ENCODE peak calls at places on chromosomes 4 and X, in nine cellular contexts. Y, F, Q, Z, V, E, C, T and J are unnamed samples.
A peak's percentile ranks its signal among the peaks of the same experiment; 100 is the strongest.

GRCh38 chr4:139738846-139739613 is 73.4 kb downstream of the MGST2 start:
- DNase-seq in Y (no peak), F (no peak), Q (no peak), Z (no peak), V (no peak), E (peak; percentile 25), C (peak; percentile 19), T (no peak), J (peak; percentile 38)

GRCh38 chr4:4256799-4257198 is 8.8 kb upstream of the TMEM128 start:
- DNase-seq in Y (no peak), F (no peak), Q (no peak), Z (no peak), V (no peak), E (no peak), C (no peak), T (no peak), J (no peak)

GRCh38 chrX:12615061-12615460 is 176.2 kb upstream of the PRPS2 start:
- DNase-seq in Y (no peak), F (no peak), Q (no peak), Z (no peak), V (no peak), E (no peak), C (no peak), T (no peak), J (no peak)

GRCh38 chrX:8632949-8633348 is 99.0 kb downstream of the ANOS1 start:
- DNase-seq in Y (no peak), F (no peak), Q (no peak), Z (no peak), V (no peak), E (no peak), C (no peak), T (no peak), J (no peak)

GRCh38 chrX:37796805-37797204 is 16.9 kb downstream of the CYBB start:
- DNase-seq in Y (peak; percentile 25), F (no peak), Q (no peak), Z (no peak), V (peak; percentile 51), E (no peak), C (no peak), T (no peak), J (no peak)

GRCh38 chrX:49192722-49193328 is 6.7 kb upstream of the PRICKLE3 start:
- DNase-seq in Y (no peak), F (no peak), Q (no peak), Z (peak; percentile 21), V (no peak), E (peak; percentile 43), C (no peak), T (peak; percentile 51), J (no peak)

GRCh38 chrX:77431227-77431626 is 16.0 kb upstream of the FGF16 start:
- DNase-seq in Y (peak; percentile 43), F (no peak), Q (no peak), Z (peak; percentile 91), V (no peak), E (peak; percentile 91), C (no peak), T (peak; percentile 37), J (peak; percentile 89)

GRCh38 chr4:81519856-81520255 is 48.1 kb upstream of the RASGEF1B start:
- DNase-seq in Y (no peak), F (no peak), Q (no peak), Z (no peak), V (no peak), E (no peak), C (no peak), T (no peak), J (no peak)

GRCh38 chr4:20046931-20047677 is 204.6 kb upstream of the SLIT2 start:
- DNase-seq in Y (no peak), F (no peak), Q (no peak), Z (no peak), V (no peak), E (peak; percentile 41), C (no peak), T (no peak), J (peak; percentile 56)

GRCh38 chr4:77734928-77735327 is 84.2 kb downstream of the CNOT6L start:
- DNase-seq in Y (no peak), F (no peak), Q (no peak), Z (peak; percentile 71), V (no peak), E (peak; percentile 46), C (no peak), T (no peak), J (peak; percentile 31)

GRCh38 chrX:12021708-12022107 is 116.6 kb upstream of the FRMPD4 start:
- DNase-seq in Y (no peak), F (no peak), Q (no peak), Z (no peak), V (no peak), E (peak; percentile 11), C (no peak), T (no peak), J (no peak)

GRCh38 chr4:185755451-185755850 is 56.5 kb downstream of the SORBS2 start:
- DNase-seq in Y (no peak), F (no peak), Q (no peak), Z (no peak), V (no peak), E (no peak), C (no peak), T (no peak), J (no peak)

GRCh38 chr4:38669233-38669632 is 5.2 kb downstream of the KLF3 start:
- DNase-seq in Y (no peak), F (no peak), Q (no peak), Z (no peak), V (no peak), E (peak; percentile 42), C (no peak), T (no peak), J (no peak)

GRCh38 chr4:94654714-94655113 is 103.0 kb upstream of the BMPR1B start:
- DNase-seq in Y (no peak), F (no peak), Q (no peak), Z (no peak), V (no peak), E (no peak), C (no peak), T (no peak), J (no peak)

GRCh38 chr4:13821522-13821921 is 194.0 kb upstream of the BOD1L1 start:
- DNase-seq in Y (no peak), F (no peak), Q (no peak), Z (no peak), V (no peak), E (no peak), C (no peak), T (no peak), J (peak; percentile 8)

GRCh38 chr4:128574706-128575105 is 234.8 kb upstream of the JADE1 start:
- DNase-seq in Y (peak; percentile 52), F (peak; percentile 20), Q (peak; percentile 54), Z (peak; percentile 87), V (peak; percentile 73), E (peak; percentile 85), C (no peak), T (peak; percentile 70), J (peak; percentile 42)
- TF ChIP-seq CTCF in Y (peak; percentile 30), F (no peak), Q (no peak), Z (peak; percentile 48), V (peak; percentile 66), E (peak; percentile 68), C (peak; percentile 60), T (peak; percentile 85), J (peak; percentile 54)

GRCh38 chr4:152776352-152776751 is 3.2 kb downstream of the TIGD4 start:
- DNase-seq in Y (no peak), F (no peak), Q (no peak), Z (peak; percentile 34), V (no peak), E (peak; percentile 5), C (no peak), T (no peak), J (no peak)

GRCh38 chr4:152780267-152780811 is 585 bp downstream of the ARFIP1 start:
- DNase-seq in Y (no peak), F (no peak), Q (no peak), Z (no peak), V (no peak), E (peak; percentile 47), C (no peak), T (peak; percentile 22), J (peak; percentile 52)

GRCh38 chr4:152777488-152777887 is 2.0 kb downstream of the TIGD4 start:
- DNase-seq in Y (no peak), F (no peak), Q (no peak), Z (no peak), V (no peak), E (no peak), C (no peak), T (no peak), J (no peak)

GRCh38 chr4:152778656-152779512 is 646 bp downstream of the TIGD4 start:
- DNase-seq in Y (peak; percentile 31), F (no peak), Q (no peak), Z (peak; percentile 14), V (no peak), E (peak; percentile 29), C (no peak), T (peak; percentile 36), J (peak; percentile 14)

DNA sequence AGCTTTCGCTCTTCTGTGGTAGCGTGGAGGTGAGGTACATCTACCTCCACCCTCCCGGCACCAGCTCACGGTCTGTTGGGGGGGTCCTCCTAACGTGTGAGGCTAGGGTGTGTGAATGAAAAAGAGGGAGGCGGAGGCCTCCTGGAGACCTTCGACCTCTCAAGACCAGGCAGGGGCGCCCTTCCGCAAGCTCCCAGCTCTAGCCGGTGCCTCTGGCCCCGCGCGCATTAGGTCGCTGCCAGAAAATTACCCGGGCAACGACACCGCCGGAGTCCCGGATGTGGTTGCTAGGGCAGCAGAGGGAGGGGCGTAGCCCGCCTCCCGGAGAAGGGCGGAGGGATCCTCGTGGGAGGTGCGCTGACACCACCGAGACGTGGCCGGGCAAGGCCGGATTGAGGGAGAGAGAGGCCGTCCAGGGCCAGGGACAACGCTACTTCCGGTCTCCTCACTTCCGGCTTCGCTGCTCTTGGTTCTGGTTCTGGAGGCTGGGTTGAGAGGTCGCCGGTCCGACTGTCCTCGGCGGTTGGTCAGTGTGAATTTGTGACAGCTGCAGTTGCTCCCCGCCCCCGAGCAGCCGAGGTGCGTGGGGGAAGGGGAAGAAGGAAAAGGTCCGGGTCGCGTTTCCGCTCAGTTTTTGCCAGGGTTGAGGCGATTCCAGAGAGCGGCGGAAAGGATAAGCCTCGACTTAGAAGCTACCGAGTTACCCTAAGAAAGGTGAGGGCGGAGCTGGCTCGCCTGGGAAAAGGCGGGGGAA is at the start of the genes ARFIP1 and TIGD4:
- DNase-seq in Y (peak; percentile 97), F (peak; percentile 93), Q (peak; percentile 98), Z (peak; percentile 97), V (peak; percentile 98), E (peak; percentile 96), C (peak; percentile 99), T (peak; percentile 99), J (peak; percentile 96)
- TF ChIP-seq CTCF in Y (no peak), F (no peak), Q (peak; percentile 12), Z (peak; percentile 20), V (peak; percentile 37), E (peak; percentile 21), C (peak; percentile 26), T (no peak), J (peak; percentile 24)

DNA sequence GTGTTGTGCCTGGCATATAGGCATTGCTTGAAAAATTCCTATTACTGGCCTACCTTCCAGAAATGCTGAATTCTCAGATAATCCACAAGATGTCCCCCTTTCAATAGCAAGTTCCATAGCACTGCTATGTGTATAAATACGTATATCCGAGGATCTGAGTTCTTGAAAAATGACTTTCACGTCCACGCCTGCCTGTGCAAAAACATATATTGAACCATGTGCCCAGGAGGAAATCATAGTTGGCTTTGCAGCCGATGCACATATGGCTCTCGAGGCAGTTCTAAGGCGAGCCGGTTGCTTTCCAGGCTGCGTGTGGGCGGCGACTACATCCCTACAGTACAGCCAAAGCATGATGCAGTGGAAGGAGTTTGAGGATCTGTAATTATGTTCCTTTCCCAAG is 55.4 kb upstream of the ESX1 start:
- DNase-seq in Y (no peak), F (no peak), Q (no peak), Z (peak; percentile 54), V (no peak), E (peak; percentile 52), C (no peak), T (no peak), J (peak; percentile 41)
- TF ChIP-seq CTCF in Y (no peak), F (no peak), Q (no peak), Z (peak; percentile 21), V (no peak), E (peak; percentile 52), C (peak; percentile 50), T (no peak), J (peak; percentile 59)

GRCh38 chr4:83029688-83030087 is 5.3 kb upstream of the COPS4 start:
- DNase-seq in Y (no peak), F (no peak), Q (no peak), Z (no peak), V (no peak), E (no peak), C (no peak), T (no peak), J (no peak)
- TF ChIP-seq CTCF in Y (no peak), F (no peak), Q (no peak), Z (no peak), V (no peak), E (no peak), C (no peak), T (no peak), J (no peak)